ENCODE peak calls at places on chromosomes 3 and 15, in eight cellular contexts. S is foreskin fibroblast, P is transverse colon, U is progenitor cell of endocrine pancreas, J is choroid plexus epithelial cell, X is spleen, C is stomach, W is neural crest cell. M is an unnamed sample.

GRCh38 chr3:107476462-107476861 is 46.3 kb upstream of the BBX start:
- DNase-seq in S (no peak), P (no peak), U (no peak), J (no peak), X (no peak), C (no peak), W (no peak), M (no peak)

GRCh38 chr3:103056552-103056951 is 621.7 kb downstream of the ZPLD1 start:
- DNase-seq in S (no peak), P (no peak), U (no peak), J (no peak), X (no peak), C (no peak), W (no peak), M (no peak)

GRCh38 chr3:149393355-149394165 is 16.1 kb upstream of the TM4SF1 start:
- DNase-seq in S (peak), P (peak), U (peak), J (peak), X (peak), C (peak), W (peak), M (peak)

GRCh38 chr3:179929091-179929529 is 107.6 kb downstream of the PEX5L start:
- DNase-seq in S (peak), P (peak), U (peak), J (peak), X (no peak), C (peak), W (peak), M (peak)

GRCh38 chr3:73407572-73407971 is 217.2 kb downstream of the PDZRN3 start:
- DNase-seq in S (no peak), P (no peak), U (no peak), J (no peak), X (no peak), C (no peak), W (no peak), M (no peak)

GRCh38 chr15:90560229-90560771 is 30.6 kb downstream of the CRTC3 start:
- DNase-seq in S (peak), P (peak), U (no peak), J (peak), X (no peak), C (no peak), W (no peak), M (no peak)

GRCh38 chr3:32414527-32415202 is 23.0 kb downstream of the CMTM7 start:
- DNase-seq in S (no peak), P (peak), U (no peak), J (peak), X (no peak), C (peak), W (no peak), M (no peak)

GRCh38 chr3:176479291-176479690 is 718.0 kb downstream of the TBL1XR1 start:
- DNase-seq in S (no peak), P (no peak), U (no peak), J (no peak), X (no peak), C (no peak), W (no peak), M (no peak)

GRCh38 chr3:65761431-65761830 is 277.3 kb downstream of the MAGI1 start:
- DNase-seq in S (no peak), P (no peak), U (no peak), J (no peak), X (no peak), C (no peak), W (no peak), M (no peak)

GRCh38 chr3:41286305-41286704 is 87.0 kb downstream of the CTNNB1 start:
- DNase-seq in S (no peak), P (no peak), U (no peak), J (no peak), X (no peak), C (no peak), W (no peak), M (no peak)

GRCh38 chr3:88203537-88204143 is 53.9 kb downstream of the C3orf38 start:
- DNase-seq in S (peak), P (peak), U (peak), J (peak), X (no peak), C (peak), W (peak), M (peak)

GRCh38 chr3:160768031-160768430 is 12.0 kb downstream of the PPM1L start:
- DNase-seq in S (no peak), P (no peak), U (no peak), J (no peak), X (no peak), C (no peak), W (no peak), M (no peak)

GRCh38 chr15:47908950-47909670 is 191.8 kb downstream of the SEMA6D start:
- DNase-seq in S (peak), P (no peak), U (no peak), J (no peak), X (no peak), C (no peak), W (no peak), M (no peak)

GRCh38 chr3:42507751-42508335 is 5.4 kb downstream of the VIPR1 start:
- DNase-seq in S (no peak), P (peak), U (no peak), J (no peak), X (peak), C (no peak), W (no peak), M (no peak)

GRCh38 chr15:70508561-70509281 is 254.6 kb downstream of the UACA start:
- DNase-seq in S (peak), P (no peak), U (no peak), J (peak), X (peak), C (no peak), W (no peak), M (no peak)

GRCh38 chr15:74464216-74464615 is 3.3 kb upstream of the UBL7 start:
- DNase-seq in S (no peak), P (no peak), U (no peak), J (no peak), X (no peak), C (no peak), W (no peak), M (no peak)

GRCh38 chr15:85005744-85006143 is 24.1 kb downstream of the PDE8A start:
- DNase-seq in S (no peak), P (no peak), U (no peak), J (no peak), X (no peak), C (no peak), W (no peak), M (no peak)

GRCh38 chr15:85006655-85007054 is 25.0 kb downstream of the PDE8A start:
- DNase-seq in S (no peak), P (no peak), U (no peak), J (no peak), X (no peak), C (no peak), W (no peak), M (no peak)

GRCh38 chr15:85006201-85006600 is 24.5 kb downstream of the PDE8A start:
- DNase-seq in S (no peak), P (peak), U (no peak), J (no peak), X (no peak), C (no peak), W (no peak), M (no peak)

GRCh38 chr15:85004551-85004950 is 22.9 kb downstream of the PDE8A start:
- DNase-seq in S (no peak), P (no peak), U (no peak), J (no peak), X (no peak), C (no peak), W (no peak), M (no peak)

GRCh38 chr15:85005319-85005718 is 23.7 kb downstream of the PDE8A start:
- DNase-seq in S (no peak), P (no peak), U (no peak), J (peak), X (no peak), C (no peak), W (no peak), M (no peak)
- TF ChIP-seq CTCF in S (no peak), P (no peak), U (peak), J (no peak), X (no peak), C (no peak), W (peak), M (no peak)

GRCh38 chr3:150528359-150528797 is 17.9 kb downstream of the SERP1 start:
- DNase-seq in S (peak), P (no peak), U (no peak), J (peak), X (no peak), C (no peak), W (no peak), M (no peak)
- TF ChIP-seq CTCF in S (peak), P (peak), U (peak), J (peak), X (no peak), C (no peak), W (peak), M (peak)

DNA sequence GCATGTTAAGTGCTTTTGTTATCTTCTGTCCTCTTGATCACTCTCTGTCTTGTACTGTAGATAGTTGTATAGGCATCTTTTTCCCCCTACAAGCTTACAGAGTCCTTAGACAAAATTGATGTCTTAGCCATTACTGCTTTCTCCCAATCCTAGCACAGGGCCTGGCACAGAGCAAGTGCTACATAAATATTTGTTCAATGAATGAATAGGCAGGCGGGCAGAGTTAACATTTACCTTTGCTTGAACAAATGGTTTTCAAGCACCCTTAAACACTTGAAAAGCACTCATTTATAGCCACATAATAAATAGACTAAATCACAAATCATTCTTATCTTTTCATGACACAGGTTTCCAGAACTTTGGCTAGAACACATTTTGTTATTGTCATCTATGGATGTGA is 61.7 kb downstream of the ISL2 start:
- DNase-seq in S (no peak), P (no peak), U (no peak), J (no peak), X (no peak), C (no peak), W (no peak), M (no peak)
- TF ChIP-seq CTCF in S (no peak), P (no peak), U (no peak), J (no peak), X (no peak), C (no peak), W (no peak), M (no peak)

DNA sequence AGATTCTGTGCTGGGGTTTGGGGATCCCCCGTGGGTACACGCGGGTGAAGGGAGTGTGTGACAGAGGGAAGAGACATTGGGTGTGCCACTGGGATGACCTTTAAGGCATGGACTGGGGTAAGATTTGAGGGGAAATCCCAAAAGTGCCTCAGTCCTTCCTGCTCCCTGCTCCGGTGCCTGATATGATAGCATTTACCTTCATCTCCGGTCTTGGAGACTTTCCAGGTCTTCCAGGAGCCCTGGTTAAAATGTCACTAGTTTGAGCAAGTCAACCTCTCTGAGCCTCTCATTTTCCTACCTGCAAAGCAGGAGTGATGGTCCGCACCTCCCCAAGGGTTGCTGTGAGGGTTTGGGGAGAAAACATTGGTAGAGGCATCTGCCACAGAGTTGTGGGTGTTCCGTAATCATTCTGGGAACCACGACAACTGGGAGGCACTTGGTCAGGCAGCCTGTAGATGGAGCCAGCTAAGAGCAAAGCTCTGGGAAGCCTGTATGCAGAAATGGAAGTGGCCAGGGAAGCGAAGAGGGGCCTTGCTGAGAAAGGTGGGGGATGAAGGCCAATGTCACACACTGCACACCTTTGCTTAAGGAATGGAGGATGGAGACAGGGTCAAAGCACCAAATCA is 33.9 kb upstream of the KIF23 start:
- DNase-seq in S (no peak), P (no peak), U (no peak), J (peak), X (no peak), C (no peak), W (no peak), M (no peak)
- TF ChIP-seq CTCF in S (peak), P (no peak), U (peak), J (peak), X (no peak), C (no peak), W (peak), M (no peak)

DNA sequence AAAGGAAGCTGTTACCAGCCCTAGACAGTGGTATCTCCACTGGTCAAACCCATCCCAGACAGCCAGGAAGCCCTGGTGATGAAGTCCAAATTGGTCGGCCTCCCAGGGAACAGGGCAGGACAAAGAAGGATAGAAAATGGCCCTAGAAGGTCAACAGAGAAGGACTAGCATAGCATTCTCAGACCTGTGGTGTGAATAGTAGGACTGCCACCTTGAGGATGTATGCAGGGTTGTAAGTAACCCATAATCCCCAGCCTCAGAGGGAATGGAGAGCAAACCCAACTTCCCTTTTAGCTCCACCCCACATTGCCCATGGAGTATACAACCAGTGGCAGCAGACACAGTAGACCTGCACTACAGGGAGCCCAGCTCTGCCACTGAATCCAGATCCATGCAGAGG is 68.6 kb upstream of the EIF1B start:
- DNase-seq in S (no peak), P (no peak), U (no peak), J (no peak), X (no peak), C (no peak), W (no peak), M (no peak)
- TF ChIP-seq CTCF in S (no peak), P (no peak), U (no peak), J (no peak), X (no peak), C (no peak), W (no peak), M (no peak)

GRCh38 chr15:60798821-60799220 is 319.9 kb upstream of the ICE2 start:
- DNase-seq in S (peak), P (no peak), U (no peak), J (peak), X (no peak), C (no peak), W (no peak), M (no peak)
- TF ChIP-seq CTCF in S (no peak), P (no peak), U (no peak), J (peak), X (no peak), C (no peak), W (no peak), M (no peak)